ENCODE peak calls at places on chromosomes 4 and X, in four cellular contexts. D is A549, M is suprapubic skin, C is ovary. H is an unnamed sample.

GRCh38 chr4:5366421-5366820 is 315.1 kb downstream of the STK32B start:
- DNase-seq in D (peak; percentile 93), M (no peak), C (no peak), H (no peak)

GRCh38 chr4:86974481-86975050 is 39.8 kb downstream of the AFF1 start:
- DNase-seq in D (no peak), M (no peak), C (no peak), H (no peak)

GRCh38 chr4:6231663-6232165 is 31.4 kb upstream of the JAKMIP1 start:
- DNase-seq in D (no peak), M (no peak), C (no peak), H (no peak)

GRCh38 chrX:119941336-119941735 is 2.2 kb downstream of the NKAP start:
- DNase-seq in D (no peak), M (no peak), C (no peak), H (no peak)

GRCh38 chr4:10998826-10999225 is 314.3 kb upstream of the CLNK start:
- DNase-seq in D (no peak), M (no peak), C (no peak), H (peak; percentile 50)

GRCh38 chrX:115499112-115499805 is 61.7 kb upstream of the PLS3 start:
- DNase-seq in D (no peak), M (no peak), C (no peak), H (no peak)

GRCh38 chrX:15938072-15938471 is 83.5 kb upstream of the AP1S2 start:
- DNase-seq in D (no peak), M (no peak), C (no peak), H (no peak)

GRCh38 chrX:86148024-86148511 is at the start of gene DACH2:
- DNase-seq in D (peak; percentile 71), M (peak; percentile 69), C (peak; percentile 85), H (no peak)

GRCh38 chr4:126986828-126987227 is 645.9 kb upstream of the INTU start:
- DNase-seq in D (no peak), M (no peak), C (no peak), H (no peak)

GRCh38 chr4:150828159-150828558 is 186.9 kb downstream of the LRBA start:
- DNase-seq in D (no peak), M (no peak), C (no peak), H (no peak)

GRCh38 chr4:184814686-184815045 is 11.1 kb downstream of the ACSL1 start:
- DNase-seq in D (no peak), M (no peak), C (no peak), H (no peak)
- H3K4me3 ChIP-seq in D (no peak overlapping the region), M (peak overlapping the region; percentile 18), C (no peak overlapping the region), H (no peak overlapping the region)

DNA sequence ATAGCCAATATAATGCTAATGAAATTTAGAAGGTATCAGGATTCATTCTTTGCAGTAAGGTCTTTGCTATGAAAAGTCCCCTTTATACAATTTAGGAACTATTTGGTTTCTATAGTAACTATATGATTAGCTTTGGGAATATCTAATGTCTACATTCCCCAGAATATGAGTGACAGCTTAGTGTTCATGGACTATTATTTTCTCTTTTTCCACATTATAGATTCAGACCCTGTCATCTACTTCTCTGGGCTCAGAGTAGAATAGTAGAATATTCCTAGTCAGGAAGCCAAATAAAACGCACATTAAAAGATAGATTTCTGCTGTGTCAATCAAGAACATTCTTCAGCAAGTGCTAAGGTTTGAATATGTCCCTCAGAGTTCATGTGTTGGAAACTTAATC is 26.1 kb upstream of the SULT1B1 start:
- DNase-seq in D (no peak), M (no peak), C (no peak), H (no peak)
- TF ChIP-seq EP300 in D (no peak), M (no peak), C (no peak), H (no peak)

GRCh38 chr4:153539058-153539826 is 73.1 kb downstream of the TMEM131L start:
- DNase-seq in D (no peak), M (no peak), C (no peak), H (peak; percentile 37)

GRCh38 chr4:153535735-153536494 is 69.8 kb downstream of the TMEM131L start:
- DNase-seq in D (no peak), M (no peak), C (no peak), H (peak; percentile 78)

GRCh38 chr4:153537493-153537960 is 71.4 kb downstream of the TMEM131L start:
- DNase-seq in D (no peak), M (no peak), C (no peak), H (peak; percentile 26)

GRCh38 chr4:153541426-153542096 is 75.4 kb downstream of the TMEM131L start:
- DNase-seq in D (no peak), M (no peak), C (no peak), H (peak; percentile 64)

DNA sequence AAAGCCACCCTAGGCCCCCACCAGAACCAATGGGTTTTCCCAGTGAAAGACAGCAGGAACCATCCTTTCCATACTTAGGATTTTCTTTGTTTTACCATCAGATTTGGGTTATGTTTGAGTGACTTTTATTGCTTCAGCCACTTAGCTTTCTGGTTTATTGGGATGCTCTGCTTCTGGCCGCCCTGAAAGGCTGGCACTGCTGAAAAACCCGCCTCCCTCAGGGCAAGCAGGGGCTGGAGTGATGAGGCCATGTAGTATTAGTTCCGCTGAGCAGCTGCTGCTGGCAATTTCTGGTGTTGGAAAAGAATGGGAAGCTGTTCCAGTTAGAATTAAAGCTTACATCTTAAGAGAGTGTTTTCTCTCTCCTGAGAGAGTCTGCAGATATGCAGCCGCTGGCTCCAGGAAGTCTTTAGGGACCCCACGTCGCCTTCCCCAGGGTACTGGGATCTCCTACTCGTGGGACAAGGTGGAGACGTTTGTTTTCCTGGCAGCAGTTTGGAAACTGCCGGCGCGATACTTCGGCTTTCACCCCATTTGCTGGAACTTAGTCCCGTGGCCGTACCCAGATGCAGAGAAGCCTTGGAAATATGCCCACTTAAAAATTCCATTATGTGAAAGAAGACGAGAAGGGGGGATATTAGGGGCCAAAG is 72.4 kb downstream of the TMEM131L start:
- DNase-seq in D (no peak), M (no peak), C (peak; percentile 50), H (peak; percentile 77)
- H3K4me3 ChIP-seq in D (no peak overlapping the region), M (peak overlapping the region; percentile 37), C (peak overlapping the region; percentile 26), H (peak overlapping the region; percentile 50)

GRCh38 chrX:10416424-10416823 is 204.0 kb downstream of the MID1 start:
- DNase-seq in D (no peak), M (no peak), C (no peak), H (no peak)
- TF ChIP-seq EP300 in D (no peak), M (no peak), C (no peak), H (no peak)

H was measured in esophagus muscularis mucosa.